ENCODE peak calls at places on chromosomes 11 and 22, in seven cellular contexts. G, C, R, Z, M, Y and I are unnamed samples.

GRCh38 chr22:50146440-50147228 is 23.9 kb upstream of the PANX2 start:
- DNase-seq in C (peak; percentile 61), R (peak; percentile 26), Z (peak; percentile 83), Y (no peak), G (peak; percentile 91), M (no peak), I (no peak)

GRCh38 chr22:39471421-39472141 is 14.8 kb downstream of the MGAT3 start:
- DNase-seq in Y (no peak), Z (peak; percentile 93), G (no peak), M (peak; percentile 63), C (peak; percentile 43), R (peak; percentile 58), I (no peak)

GRCh38 chr11:26247340-26247739 is 84.6 kb upstream of the ANO3 start:
- DNase-seq in Y (no peak), Z (peak; percentile 33), C (no peak), M (no peak), R (no peak), G (no peak), I (no peak)

GRCh38 chr22:34297536-34298120 is 377.4 kb upstream of the LARGE1 start:
- DNase-seq in R (no peak), G (no peak), Z (no peak), Y (no peak), M (no peak), C (no peak), I (no peak)

GRCh38 chr11:116697639-116698038 is 75.1 kb downstream of the BUD13 start:
- DNase-seq in Z (no peak), G (peak; percentile 8), Y (no peak), R (no peak), C (no peak), M (no peak), I (no peak)

GRCh38 chr11:73325036-73325981 is 17.2 kb downstream of the ARHGEF17 start:
- DNase-seq in M (no peak), Y (no peak), R (no peak), G (no peak), Z (peak; percentile 70), C (peak; percentile 43), I (no peak)

GRCh38 chr11:35334385-35335090 is 84.8 kb downstream of the SLC1A2 start:
- DNase-seq in M (no peak), Z (no peak), Y (no peak), R (no peak), C (no peak), G (no peak), I (no peak)

GRCh38 chr11:123473941-123474668 is 44.0 kb downstream of the GRAMD1B start:
- DNase-seq in R (no peak), G (no peak), Y (no peak), M (no peak), Z (peak; percentile 94), C (peak; percentile 81), I (peak; percentile 96)

GRCh38 chr11:112212290-112212689 is 13.9 kb upstream of the PTS start:
- DNase-seq in Z (no peak), Y (no peak), C (no peak), R (no peak), G (no peak), M (no peak), I (no peak)

GRCh38 chr22:32847067-32847491 is 45.6 kb downstream of the TIMP3 start:
- DNase-seq in Z (peak; percentile 33), M (peak; percentile 57), C (no peak), R (no peak), Y (no peak), G (no peak), I (no peak)

GRCh38 chr11:118892515-118892914 is 8.8 kb downstream of the CXCR5 start:
- DNase-seq in Y (no peak), R (no peak), M (no peak), G (no peak), Z (no peak), C (no peak), I (no peak)

GRCh38 chr11:29518389-29519174 is 498.2 kb downstream of the KCNA4 start:
- DNase-seq in Z (peak; percentile 55), Y (no peak), G (no peak), R (peak; percentile 35), C (no peak), M (no peak), I (no peak)
- TF ChIP-seq CTCF in Z (peak; percentile 33), Y (no peak), G (no peak), R (peak; percentile 51), C (peak; percentile 40), M (no peak), I (peak; percentile 26)

GRCh38 chr11:27363576-27364115 is 631 bp upstream of the CCDC34 start:
- DNase-seq in Z (no peak), G (no peak), Y (no peak), M (no peak), R (no peak), C (no peak), I (no peak)

GRCh38 chr11:27357250-27357649 is 5.8 kb downstream of the CCDC34 start:
- DNase-seq in G (no peak), M (no peak), Y (no peak), C (no peak), Z (no peak), R (no peak), I (no peak)

GRCh38 chr11:27358306-27358705 is 4.7 kb downstream of the CCDC34 start:
- DNase-seq in R (no peak), Y (no peak), Z (peak; percentile 66), M (no peak), C (no peak), G (no peak), I (no peak)

GRCh38 chr11:27362749-27363575 is at the start of gene CCDC34:
- DNase-seq in C (peak; percentile 86), Y (peak; percentile 67), R (peak; percentile 9), M (peak; percentile 88), Z (peak; percentile 97), G (peak; percentile 95), I (peak; percentile 72)

GRCh38 chr11:27362032-27362431 is 983 bp downstream of the CCDC34 start:
- DNase-seq in C (no peak), M (no peak), R (no peak), Z (no peak), Y (no peak), G (no peak), I (no peak)
- H3K4me3 ChIP-seq in C (peak overlapping the region; percentile 86), M (no peak overlapping the region), R (peak overlapping the region; percentile 71), Z (peak overlapping the region; percentile 43), Y (peak overlapping the region; percentile 84), G (no peak overlapping the region), I (peak overlapping the region; percentile 84)

GRCh38 chr11:44471603-44472002 is 93.9 kb upstream of the CD82 start:
- DNase-seq in R (no peak), Y (no peak), G (no peak), C (no peak), Z (no peak), M (no peak), I (no peak)

GRCh38 chr11:44475114-44475686 is 90.3 kb upstream of the CD82 start:
- DNase-seq in C (no peak), Z (no peak), Y (no peak), G (no peak), R (no peak), M (peak; percentile 17), I (no peak)

GRCh38 chr11:44469412-44469811 is 96.1 kb upstream of the CD82 start:
- DNase-seq in G (no peak), M (no peak), Z (no peak), Y (no peak), C (no peak), R (no peak), I (no peak)

GRCh38 chr11:44470849-44471248 is 94.6 kb upstream of the CD82 start:
- DNase-seq in G (no peak), M (peak; percentile 23), Z (peak; percentile 14), R (no peak), C (no peak), Y (no peak), I (no peak)

GRCh38 chr11:44474702-44475101 is 90.8 kb upstream of the CD82 start:
- DNase-seq in Y (no peak), R (no peak), M (no peak), C (no peak), Z (no peak), G (no peak), I (no peak)
- TF ChIP-seq CTCF in Y (no peak), R (no peak), M (no peak), C (no peak), Z (no peak), G (no peak), I (no peak)

GRCh38 chr11:80929406-80929805 is 1488.6 kb upstream of the TENM4 start:
- DNase-seq in C (no peak), R (no peak), Z (no peak), G (no peak), M (no peak), Y (no peak), I (no peak)
- H3K4me3 ChIP-seq in C (no peak overlapping the region), R (no peak overlapping the region), Z (no peak overlapping the region), G (no peak overlapping the region), M (no peak overlapping the region), Y (no peak overlapping the region), I (no peak overlapping the region)

GRCh38 chr11:46162700-46163099 is 41.4 kb upstream of the PHF21A start:
- DNase-seq in R (no peak), C (no peak), Z (no peak), Y (no peak), G (no peak), M (no peak), I (no peak)

GRCh38 chr11:46161201-46161600 is 39.9 kb upstream of the PHF21A start:
- DNase-seq in C (no peak), Y (no peak), R (no peak), G (no peak), Z (no peak), M (no peak), I (no peak)

GRCh38 chr11:46159694-46160093 is 38.4 kb upstream of the PHF21A start:
- DNase-seq in R (no peak), G (no peak), Z (no peak), M (no peak), Y (no peak), C (no peak), I (no peak)

GRCh38 chr11:46160100-46160499 is 38.8 kb upstream of the PHF21A start:
- DNase-seq in C (no peak), M (no peak), G (no peak), Z (no peak), R (no peak), Y (no peak), I (no peak)
- TF ChIP-seq CTCF in C (no peak), M (no peak), G (no peak), Z (no peak), R (no peak), Y (no peak), I (no peak)

DNA sequence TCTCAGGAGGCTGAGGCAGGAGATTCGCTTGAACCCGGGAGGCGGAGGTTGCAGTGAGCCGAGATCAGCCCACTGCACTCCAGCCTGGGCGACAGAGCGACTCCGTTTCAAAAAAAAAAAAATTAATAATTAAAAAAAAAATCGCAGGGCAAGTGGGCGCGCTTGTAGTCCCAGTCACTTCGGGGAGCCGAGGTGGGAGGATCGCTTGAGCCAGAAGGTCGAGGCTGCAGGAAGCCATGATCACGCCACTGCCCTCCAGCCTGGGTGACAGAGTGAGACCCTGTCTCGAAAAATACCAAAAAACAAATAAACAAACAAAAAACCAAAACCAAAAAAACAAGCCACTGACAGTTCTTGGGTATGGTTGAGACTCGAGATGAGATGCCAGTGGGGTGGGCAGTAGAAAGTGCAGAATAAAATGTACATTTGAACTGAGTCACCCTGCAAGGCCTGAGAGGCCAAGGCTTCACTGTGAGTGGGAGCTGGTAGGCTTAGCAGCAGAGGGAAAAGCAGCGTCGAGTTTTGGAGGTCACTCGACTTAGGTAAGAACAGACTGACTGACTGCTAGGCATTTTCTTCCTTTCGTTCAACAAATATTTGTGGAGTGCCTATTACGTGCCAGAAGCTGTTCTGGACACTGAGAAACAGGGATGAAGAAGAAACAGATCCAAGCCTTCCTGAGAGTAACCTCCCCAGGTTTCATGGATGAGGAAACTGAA is 623 bp upstream of the LDHA start:
- DNase-seq in M (no peak), C (no peak), G (no peak), Z (no peak), R (no peak), Y (no peak), I (no peak)
- H3K4me3 ChIP-seq in M (peak overlapping the region; percentile 91), C (peak overlapping the region; percentile 96), G (peak overlapping the region; percentile 93), Z (peak overlapping the region; percentile 72), R (peak overlapping the region; percentile 76), Y (peak overlapping the region; percentile 90), I (peak overlapping the region; percentile 96)

GRCh38 chr11:27904358-27905055 is 203.4 kb downstream of the KIF18A start:
- DNase-seq in Y (no peak), Z (no peak), C (peak; percentile 75), G (no peak), M (no peak), R (no peak), I (no peak)
- TF ChIP-seq CTCF in Y (no peak), Z (no peak), C (no peak), G (no peak), M (no peak), R (no peak), I (no peak)